ENCODE peak calls at places on chromosome 22, in five cellular contexts. U, X, J, Q and S are unnamed samples.

GRCh38 chr22:30874431-30875370 is 93.9 kb downstream of the MORC2 start:
- DNase-seq in X (no peak), J (no peak), Q (no peak), U (no peak), S (no peak)

GRCh38 chr22:32396255-32396654 is 15.8 kb downstream of the RTCB start:
- DNase-seq in J (no peak), Q (no peak), U (no peak), X (no peak), S (no peak)

GRCh38 chr22:49107961-49108530 is 719.6 kb downstream of the BRD1 start:
- DNase-seq in Q (no peak), X (no peak), J (no peak), U (no peak), S (no peak)

GRCh38 chr22:28710889-28711285 is 30.7 kb downstream of the CHEK2 start:
- DNase-seq in J (peak), Q (peak), X (peak), U (no peak), S (no peak)

GRCh38 chr22:45336971-45337431 is 27.3 kb downstream of the FAM118A start:
- DNase-seq in Q (peak), X (no peak), J (peak), U (no peak), S (peak)

GRCh38 chr22:46618667-46619066 is 1.5 kb upstream of the GRAMD4 start:
- DNase-seq in X (no peak), U (no peak), J (no peak), Q (no peak), S (no peak)

GRCh38 chr22:27594474-27595134 is 207.0 kb downstream of the MN1 start:
- DNase-seq in Q (no peak), J (no peak), U (no peak), X (no peak), S (no peak)

GRCh38 chr22:39808087-39808486 is 85.5 kb downstream of the ENTHD1 start:
- DNase-seq in J (peak), Q (no peak), X (no peak), U (peak), S (peak)

GRCh38 chr22:42922374-42923177 is 65.5 kb upstream of the ARFGAP3 start:
- DNase-seq in J (no peak), U (no peak), Q (no peak), X (no peak), S (no peak)

GRCh38 chr22:27062857-27063256 is 405.5 kb downstream of the MIAT start:
- DNase-seq in Q (no peak), U (no peak), J (no peak), X (no peak), S (no peak)